ENCODE peak calls at places on chromosomes 16 and 17, in four cellular contexts. P is K562, D is HCT116, H is HepG2. L is an unnamed sample.
A peak's percentile ranks its signal among the peaks of the same experiment; 100 is the strongest.

GRCh38 chr16:27253526-27253930 is 15.0 kb downstream of the NSMCE1 start:
- DNase-seq in P (peak; percentile 24), D (peak; percentile 65), H (no peak), L (no peak)

GRCh38 chr16:68529608-68529930 is 9.5 kb upstream of the ZFP90 start:
- DNase-seq in P (no peak), D (no peak), H (no peak), L (no peak)

GRCh38 chr16:15031596-15031995 is 24.3 kb downstream of the NTAN1 start:
- DNase-seq in P (no peak), D (no peak), H (no peak), L (no peak)

GRCh38 chr16:21264226-21265036 is 13.7 kb downstream of the CRYM start:
- DNase-seq in P (no peak), D (no peak), H (peak; percentile 42), L (no peak)

GRCh38 chr17:56822725-56823124 is 11.0 kb downstream of the C17orf67 start:
- DNase-seq in P (no peak), D (no peak), H (no peak), L (no peak)

GRCh38 chr16:3001316-3001715 is 11.4 kb upstream of the CLDN9 start:
- DNase-seq in P (no peak), D (no peak), H (no peak), L (no peak)

GRCh38 chr17:64443086-64443760 is 5.7 kb upstream of the MILR1 start:
- DNase-seq in P (no peak), D (peak; percentile 77), H (no peak), L (no peak)

GRCh38 chr16:50611332-50611934 is 63.2 kb downstream of the NKD1 start:
- DNase-seq in P (no peak), D (no peak), H (peak; percentile 40), L (no peak)

GRCh38 chr17:72479113-72479512 is 358.3 kb downstream of the SOX9 start:
- DNase-seq in P (no peak), D (no peak), H (peak; percentile 47), L (no peak)

GRCh38 chr16:87047221-87048037 is 269.8 kb downstream of the C16orf95 start:
- DNase-seq in P (no peak), D (no peak), H (no peak), L (no peak)

GRCh38 chr17:66982011-66982508 is 17.6 kb downstream of the CACNG4 start:
- DNase-seq in P (no peak), D (no peak), H (no peak), L (no peak)

GRCh38 chr17:67227488-67227887 is 17.5 kb downstream of the HELZ start:
- DNase-seq in P (no peak), D (no peak), H (no peak), L (no peak)

GRCh38 chr17:74987909-74988711 is 678 bp downstream of the CDR2L start:
- DNase-seq in P (peak; percentile 77), D (no peak), H (no peak), L (no peak)

GRCh38 chr17:36544049-36544319 is 735 bp upstream of the GGNBP2 start:
- DNase-seq in P (no peak), D (no peak), H (peak; percentile 14), L (no peak)

GRCh38 chr17:52140601-52141000 is 17.9 kb downstream of the CA10 start:
- DNase-seq in P (no peak), D (no peak), H (no peak), L (no peak)

GRCh38 chr16:1554826-1555445 is 21.5 kb downstream of the TMEM204 start:
- DNase-seq in P (no peak), D (no peak), H (no peak), L (no peak)

GRCh38 chr16:29775742-29776408 is 2.2 kb upstream of the ZG16 start:
- DNase-seq in P (peak; percentile 50), D (no peak), H (no peak), L (no peak)

GRCh38 chr16:85401370-85401916 is 211.7 kb upstream of the GSE1 start:
- DNase-seq in P (no peak), D (no peak), H (no peak), L (no peak)

GRCh38 chr17:29867643-29868181 is 62.3 kb downstream of the SSH2 start:
- DNase-seq in P (no peak), D (no peak), H (no peak), L (no peak)

GRCh38 chr17:57993471-57994365 is 5.7 kb upstream of the VEZF1 start:
- DNase-seq in P (no peak), D (no peak), H (peak; percentile 77), L (no peak)

GRCh38 chr17:50931003-50931878 is 65.1 kb upstream of the TOB1 start:
- DNase-seq in P (peak; percentile 71), D (no peak), H (peak; percentile 77), L (no peak)

GRCh38 chr17:10050597-10051101 is 145.6 kb upstream of the RCVRN start:
- DNase-seq in P (no peak), D (no peak), H (no peak), L (no peak)

GRCh38 chr16:26598061-26598460 is 468.7 kb upstream of the C16orf82 start:
- DNase-seq in P (peak; percentile 16), D (peak; percentile 4), H (no peak), L (peak; percentile 4)

GRCh38 chr17:19327039-19327776 is 35.3 kb downstream of the B9D1 start:
- DNase-seq in P (no peak), D (peak; percentile 58), H (no peak), L (no peak)

GRCh38 chr16:74740795-74741304 is 33.8 kb downstream of the FA2H start:
- DNase-seq in P (no peak), D (peak; percentile 75), H (no peak), L (no peak)

GRCh38 chr16:14405611-14406537 is 224.2 kb downstream of the PARN start:
- DNase-seq in P (peak; percentile 94), D (no peak), H (peak; percentile 90), L (no peak)

GRCh38 chr17:422196-422930 is 69.8 kb upstream of the RPH3AL start:
- DNase-seq in P (no peak), D (no peak), H (no peak), L (no peak)

GRCh38 chr16:82187829-82188228 is 17.8 kb upstream of the MPHOSPH6 start:
- DNase-seq in P (no peak), D (no peak), H (no peak), L (no peak)

GRCh38 chr17:229130-229944 is 47.9 kb upstream of the DOC2B start:
- DNase-seq in P (no peak), D (no peak), H (no peak), L (no peak)

GRCh38 chr17:6110592-6110991 is 40.4 kb downstream of the WSCD1 start:
- DNase-seq in P (no peak), D (no peak), H (peak; percentile 20), L (peak; percentile 2)

GRCh38 chr16:3348547-3349167 is 7.0 kb upstream of the OR2C1 start:
- DNase-seq in P (peak; percentile 67), D (no peak), H (no peak), L (no peak)

GRCh38 chr17:39621523-39622379 is 5.0 kb upstream of the PPP1R1B start:
- DNase-seq in P (peak; percentile 84), D (no peak), H (peak; percentile 80), L (peak; percentile 73)

GRCh38 chr16:1612320-1613111 is at the start of gene CRAMP1:
- DNase-seq in P (peak; percentile 32), D (no peak), H (no peak), L (no peak)

GRCh38 chr17:43734376-43734775 is 24.2 kb downstream of the SOST start:
- DNase-seq in P (no peak), D (no peak), H (no peak), L (no peak)

GRCh38 chr16:31022574-31023251 is 10.6 kb upstream of the STX4 start:
- DNase-seq in P (no peak), D (no peak), H (peak; percentile 30), L (no peak)
- H3K27ac ChIP-seq in P (peak overlapping the region; percentile 48), D (no peak overlapping the region), H (peak overlapping the region; percentile 19), L (no peak overlapping the region)

GRCh38 chr16:12672986-12673385 is 130.7 kb downstream of the CPPED1 start:
- DNase-seq in P (no peak), D (no peak), H (no peak), L (no peak)

GRCh38 chr16:12675852-12676251 is 127.8 kb downstream of the CPPED1 start:
- DNase-seq in P (peak; percentile 35), D (no peak), H (no peak), L (no peak)

GRCh38 chr16:12673466-12673865 is 130.2 kb downstream of the CPPED1 start:
- DNase-seq in P (no peak), D (no peak), H (no peak), L (no peak)

GRCh38 chr16:12674524-12674923 is 129.2 kb downstream of the CPPED1 start:
- DNase-seq in P (no peak), D (no peak), H (no peak), L (no peak)

GRCh38 chr16:12674096-12674495 is 129.6 kb downstream of the CPPED1 start:
- DNase-seq in P (no peak), D (no peak), H (no peak), L (no peak)
- TF ChIP-seq SIN3A in P (no peak), D (no peak), H (no peak), L (no peak)

GRCh38 chr17:80871341-80871740 is 120.3 kb upstream of the CHMP6 start:
- DNase-seq in P (no peak), D (no peak), H (no peak), L (no peak)
- TF ChIP-seq TCF7L2 in P (no peak), D (no peak), H (no peak), L (no peak)

DNA sequence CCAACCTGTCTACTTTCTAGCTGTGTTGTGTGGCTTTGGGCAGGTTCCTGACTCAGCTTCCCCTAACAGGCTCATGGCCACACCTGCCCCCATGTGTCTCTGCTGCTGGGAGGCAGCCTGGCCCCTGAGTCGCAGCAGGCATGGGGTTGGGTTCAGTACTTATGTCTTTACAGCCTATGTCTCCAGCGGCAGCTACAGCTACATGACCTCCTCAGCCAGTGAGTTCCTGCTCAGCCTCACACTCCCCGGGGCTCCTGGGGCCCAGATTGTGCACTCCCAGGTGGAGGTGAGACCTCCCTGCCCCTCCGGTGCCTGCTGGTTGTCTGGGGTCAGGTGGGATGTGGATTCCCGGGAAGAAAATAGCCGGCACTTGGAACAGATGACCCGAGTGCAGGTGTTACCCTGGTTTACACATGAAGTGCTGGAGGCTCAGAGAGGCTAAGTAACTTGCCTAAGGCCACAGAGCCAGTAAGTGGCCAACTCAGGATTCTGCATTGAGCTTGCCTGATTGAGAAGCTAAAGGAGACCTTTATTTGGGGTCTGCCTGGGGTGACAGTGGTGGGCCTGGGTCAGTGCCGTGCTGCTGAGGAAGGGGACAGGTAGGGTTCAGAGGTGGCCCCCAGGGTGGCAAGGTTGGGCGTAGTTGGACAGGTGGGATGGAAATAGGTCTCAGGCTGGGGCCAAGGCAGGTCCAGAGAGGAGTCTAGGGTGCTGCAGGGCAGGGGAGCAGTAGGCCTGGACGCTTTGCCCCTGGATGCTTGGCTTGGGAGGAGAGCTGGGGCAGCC is 15.9 kb downstream of the FCSK start:
- DNase-seq in P (no peak), D (no peak), H (no peak), L (no peak)
- H3K27ac ChIP-seq in P (no peak overlapping the region), D (no peak overlapping the region), H (no peak overlapping the region), L (no peak overlapping the region)

L was measured in Panc1.